ENCODE peak calls at places on chromosomes 7 and 10, in five cellular contexts. A is Caco-2, Y is OCI-LY7, M is gastrocnemius medialis, E is bronchial epithelial cell. L is an unnamed sample.
A peak's percentile ranks its signal among the peaks of the same experiment; 100 is the strongest.

GRCh38 chr10:34240031-34240430 is 575.1 kb downstream of the PARD3 start:
- DNase-seq in M (no peak), E (no peak), Y (no peak), A (no peak), L (peak; percentile 27)

GRCh38 chr10:31262672-31263071 is 56.3 kb upstream of the ZEB1 start:
- DNase-seq in A (no peak), Y (no peak), M (no peak), E (no peak), L (peak; percentile 92)

GRCh38 chr7:94028768-94029167 is 24.6 kb upstream of the BET1 start:
- DNase-seq in Y (no peak), M (no peak), E (peak; percentile 53), A (no peak), L (peak; percentile 31)

GRCh38 chr10:91006001-91006751 is 85.3 kb upstream of the ANKRD1 start:
- DNase-seq in Y (peak; percentile 65), M (peak; percentile 47), E (peak; percentile 64), A (peak; percentile 74), L (peak; percentile 75)

GRCh38 chr7:3294432-3295100 is 6.5 kb upstream of the SDK1 start:
- DNase-seq in M (no peak), Y (no peak), E (peak; percentile 22), A (no peak), L (no peak)

GRCh38 chr10:34824870-34825269 is 9.8 kb upstream of the PARD3 start:
- DNase-seq in A (peak; percentile 45), E (no peak), Y (no peak), M (no peak), L (no peak)

GRCh38 chr10:132385721-132386418 is 11.1 kb upstream of the PWWP2B start:
- DNase-seq in A (no peak), E (no peak), Y (no peak), M (peak; percentile 13), L (no peak)

GRCh38 chr7:107998150-107998549 is 4.8 kb downstream of the LAMB1 start:
- DNase-seq in E (peak; percentile 71), M (no peak), A (no peak), Y (no peak), L (no peak)

GRCh38 chr7:128383781-128384180 is 22.3 kb upstream of the PRRT4 start:
- DNase-seq in E (no peak), M (no peak), Y (no peak), A (no peak), L (no peak)

GRCh38 chr7:30926323-30926722 is 14.7 kb downstream of the AQP1 start:
- DNase-seq in Y (no peak), M (no peak), A (no peak), E (no peak), L (no peak)

GRCh38 chr10:36638461-36638860 is 486.9 kb upstream of the ANKRD30A start:
- DNase-seq in E (no peak), Y (no peak), M (no peak), A (no peak), L (no peak)
- H3K4me3 ChIP-seq in E (no peak overlapping the region), Y (no peak overlapping the region), M (no peak overlapping the region), A (no peak overlapping the region), L (no peak overlapping the region)

DNA sequence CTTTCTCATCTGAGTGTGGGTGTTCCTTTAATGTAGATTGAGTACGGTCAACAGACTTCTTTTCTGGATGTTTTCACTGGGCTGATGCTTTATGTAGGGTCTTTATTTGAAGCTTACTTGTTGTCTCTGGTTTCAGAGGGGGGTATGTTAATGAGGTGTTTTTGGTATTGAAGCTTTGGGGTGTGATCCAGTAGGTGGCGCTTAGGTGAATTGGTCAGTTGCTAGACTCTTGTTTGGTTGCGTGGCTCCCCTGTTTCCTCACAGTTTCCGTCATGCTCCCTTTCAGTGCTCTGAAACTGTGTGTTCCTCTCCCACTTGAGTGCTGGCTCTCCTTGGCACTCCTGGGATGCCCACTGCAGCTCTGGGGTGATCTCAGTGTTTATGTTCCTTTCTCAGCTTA is 80.8 kb downstream of the FANK1 start:
- DNase-seq in E (no peak), M (no peak), Y (peak; percentile 13), A (no peak), L (no peak)
- TF ChIP-seq CTCF in E (peak; percentile 25), M (no peak), Y (peak; percentile 73), A (no peak), L (peak; percentile 10)

DNA sequence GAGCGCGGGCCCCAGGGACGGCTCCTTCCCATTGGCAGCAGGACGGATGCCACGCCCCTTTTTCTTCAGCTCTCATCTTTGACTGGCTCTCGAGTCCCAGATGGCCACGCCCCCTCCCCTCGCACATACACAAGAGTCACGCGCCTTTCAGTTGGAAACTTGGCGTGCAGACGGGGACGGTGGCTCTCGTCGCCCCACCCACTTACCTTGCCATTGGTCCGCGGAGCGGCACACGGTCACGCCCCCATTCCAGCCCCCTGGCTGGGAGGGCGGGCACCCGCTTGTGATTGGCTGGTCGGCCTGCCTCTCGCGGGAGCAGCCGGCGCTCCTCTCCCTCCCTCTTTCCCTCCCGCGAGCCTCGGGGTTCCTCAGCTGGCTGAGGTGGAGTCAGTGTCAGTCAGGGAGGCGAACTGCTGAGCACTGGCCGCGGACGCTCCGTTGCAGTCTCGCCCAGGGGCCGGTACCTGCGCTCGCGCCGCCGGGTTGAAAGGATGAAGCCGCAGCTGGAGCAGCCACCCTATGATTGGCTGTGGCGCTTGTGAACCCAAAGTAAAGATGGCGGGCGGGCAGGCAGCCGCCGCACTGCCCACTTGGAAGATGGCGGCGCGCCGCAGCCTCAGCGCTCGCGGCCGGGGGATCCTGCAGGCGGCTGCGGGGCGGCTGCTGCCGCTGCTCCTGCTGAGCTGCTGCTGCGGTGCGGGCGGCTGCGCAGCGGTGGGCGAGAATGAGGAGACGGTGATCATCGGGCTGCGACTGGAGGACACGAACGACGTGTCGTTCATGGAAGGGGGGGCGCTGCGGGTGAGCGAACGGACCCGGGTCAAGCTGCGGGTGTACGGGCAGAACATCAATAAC is at the start of gene CNNM2:
- DNase-seq in Y (peak; percentile 100), M (peak; percentile 100), A (peak; percentile 100), E (peak; percentile 99), L (peak; percentile 100)
- H3K4me3 ChIP-seq in Y (peak within 1 kb of the TSS; percentile 96), M (peak within 1 kb of the TSS; percentile 90), A (peak within 1 kb of the TSS; percentile 87), E (peak within 1 kb of the TSS; percentile 96), L (peak within 1 kb of the TSS; percentile 97)

DNA sequence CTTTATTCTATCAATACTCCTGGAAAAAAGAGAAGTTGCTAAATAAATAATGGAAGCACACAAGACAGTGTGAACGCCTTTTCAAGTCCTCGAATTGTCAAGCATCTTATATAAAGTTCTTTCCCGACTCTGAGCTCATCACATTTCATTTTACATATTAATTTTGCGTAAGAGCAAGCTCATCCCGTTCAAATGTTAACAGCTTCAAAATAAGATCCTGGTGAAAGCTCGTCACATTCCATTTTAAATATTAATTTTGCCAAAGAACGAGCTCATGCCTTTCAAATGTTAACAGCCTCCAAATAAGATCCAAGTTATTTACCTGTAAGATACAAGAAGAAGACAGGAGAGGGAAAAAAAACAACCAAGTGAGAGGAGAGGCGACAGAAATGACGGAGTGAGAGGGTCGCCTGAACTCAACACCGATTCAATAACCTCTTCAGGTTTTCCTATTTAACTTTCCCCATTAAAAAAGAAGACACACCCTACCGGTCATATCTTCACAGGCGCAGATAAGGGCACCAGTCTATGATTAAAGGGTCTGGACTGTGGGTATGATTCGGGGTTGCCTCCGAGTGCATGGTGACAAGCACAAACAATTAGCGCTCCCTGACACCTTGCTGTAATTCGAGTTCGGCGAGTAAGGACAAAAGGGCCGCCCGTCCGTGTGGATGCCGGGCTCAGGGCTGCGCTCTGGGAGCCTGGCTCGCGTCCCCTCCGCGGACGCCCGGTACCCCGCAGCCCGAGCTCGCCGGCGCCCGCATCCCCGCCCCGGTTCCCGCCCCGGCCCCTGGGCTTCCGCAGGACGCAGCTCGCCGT is 111.7 kb upstream of the RHEB start:
- DNase-seq in E (peak; percentile 50), Y (peak; percentile 50), A (no peak), M (no peak), L (no peak)
- TF ChIP-seq CTCF in E (peak; percentile 19), Y (peak; percentile 39), A (no peak), M (no peak), L (peak; percentile 32)

GRCh38 chr10:11229893-11230292 is 212.2 kb downstream of the CELF2 start:
- DNase-seq in M (no peak), Y (no peak), A (no peak), E (no peak), L (no peak)
- H3K4me3 ChIP-seq in M (no peak overlapping the region), Y (no peak overlapping the region), A (no peak overlapping the region), E (no peak overlapping the region), L (no peak overlapping the region)

GRCh38 chr10:35916791-35917190 is 274.7 kb upstream of the FZD8 start:
- DNase-seq in Y (peak; percentile 5), E (no peak), A (no peak), M (no peak), L (peak; percentile 21)
- TF ChIP-seq CTCF in Y (peak; percentile 55), E (peak; percentile 28), A (peak; percentile 27), M (no peak), L (peak; percentile 28)

DNA sequence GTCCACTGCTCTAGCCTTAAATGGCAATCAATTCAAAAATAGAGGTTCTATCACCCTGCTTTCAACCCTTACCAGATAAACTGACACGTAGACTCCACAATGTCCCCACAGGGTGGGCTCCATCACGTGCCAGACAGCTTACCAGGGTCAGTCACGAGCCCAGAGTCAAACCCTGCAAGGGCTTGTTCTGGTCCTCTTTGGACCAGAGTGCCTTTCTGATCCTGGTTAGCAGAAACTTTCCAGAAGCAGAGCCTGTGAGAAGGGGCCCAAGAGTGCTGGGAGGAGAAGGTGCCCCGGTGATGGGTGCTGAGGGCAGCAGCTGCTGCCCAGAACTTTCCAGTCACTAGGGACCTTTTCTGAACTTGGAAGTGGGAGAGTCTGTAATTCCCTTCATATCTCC is 354 bp upstream of the GIMAP5 start:
- DNase-seq in E (no peak), M (no peak), A (no peak), Y (no peak), L (no peak)
- H3K4me3 ChIP-seq in E (no peak overlapping the region), M (peak overlapping the region; percentile 49), A (no peak overlapping the region), Y (no peak overlapping the region), L (no peak overlapping the region)

L was measured in AG10803.